ENCODE peak calls at places on chromosome 18, in four cellular contexts. O is breast epithelium; I is thoracic aorta; M is naive thymus-derived CD4-positive, alpha-beta T cell. B is an unnamed sample.

GRCh38 chr18:53567935-53568574 is 656.4 kb downstream of the MBD2 start:
- DNase-seq in O (no peak), I (no peak), M (peak), B (peak)

GRCh38 chr18:48197819-48198218 is 211.4 kb downstream of the ZBTB7C start:
- DNase-seq in O (no peak), I (no peak), M (no peak), B (no peak)

GRCh38 chr18:28115149-28115550 is 61.8 kb downstream of the CDH2 start:
- DNase-seq in O (no peak), I (no peak), M (no peak), B (no peak)

GRCh38 chr18:56516769-56517168 is 121.6 kb downstream of the TXNL1 start:
- DNase-seq in O (no peak), I (no peak), M (no peak), B (no peak)

GRCh38 chr18:8601277-8602032 is 7.8 kb upstream of the RAB12 start:
- DNase-seq in O (no peak), I (no peak), M (no peak), B (no peak)

GRCh38 chr18:60018801-60019462 is 119.1 kb downstream of the PMAIP1 start:
- DNase-seq in O (no peak), I (no peak), M (no peak), B (no peak)

GRCh38 chr18:28161608-28162599 is 15.0 kb downstream of the CDH2 start:
- DNase-seq in O (no peak), I (no peak), M (no peak), B (peak)

GRCh38 chr18:75139226-75139911 is 69.6 kb downstream of the PTGR3 start:
- DNase-seq in O (peak), I (no peak), M (no peak), B (peak)

GRCh38 chr18:63994783-63995399 is 25.0 kb downstream of the SERPINB8 start:
- DNase-seq in O (peak), I (no peak), M (peak), B (peak)

GRCh38 chr18:22282311-22283235 is 113.2 kb downstream of the GATA6 start:
- DNase-seq in O (no peak), I (no peak), M (peak), B (no peak)

GRCh38 chr18:74724186-74724585 is 126.5 kb downstream of the ZNF407 start:
- DNase-seq in O (no peak), I (no peak), M (no peak), B (no peak)

GRCh38 chr18:9249254-9249653 is 85.3 kb upstream of the TWSG1 start:
- DNase-seq in O (no peak), I (no peak), M (no peak), B (no peak)

GRCh38 chr18:45386256-45386655 is 229.0 kb upstream of the SLC14A2 start:
- DNase-seq in O (no peak), I (no peak), M (no peak), B (peak)

GRCh38 chr18:8423051-8423558 is 186.1 kb upstream of the RAB12 start:
- DNase-seq in O (no peak), I (no peak), M (no peak), B (no peak)

GRCh38 chr18:72674710-72675109 is 130.6 kb upstream of the CBLN2 start:
- DNase-seq in O (no peak), I (no peak), M (no peak), B (peak)

GRCh38 chr18:48297139-48297538 is 112.0 kb downstream of the ZBTB7C start:
- DNase-seq in O (peak), I (no peak), M (no peak), B (no peak)

GRCh38 chr18:69217271-69217670 is 183.4 kb upstream of the DOK6 start:
- DNase-seq in O (no peak), I (no peak), M (no peak), B (peak)

GRCh38 chr18:10739152-10739551 is 213.3 kb downstream of the NAPG start:
- DNase-seq in O (no peak), I (no peak), M (no peak), B (no peak)

GRCh38 chr18:56468379-56468778 is 170.0 kb downstream of the TXNL1 start:
- DNase-seq in O (no peak), I (no peak), M (no peak), B (no peak)

GRCh38 chr18:33696332-33697162 is 118.5 kb downstream of the ASXL3 start:
- DNase-seq in O (no peak), I (no peak), M (no peak), B (no peak)

GRCh38 chr18:68992719-68993482 is 195.0 kb downstream of the CCDC102B start:
- DNase-seq in O (no peak), I (no peak), M (no peak), B (no peak)

GRCh38 chr18:7300971-7301553 is 70.2 kb downstream of the LRRC30 start:
- DNase-seq in O (no peak), I (no peak), M (no peak), B (no peak)

GRCh38 chr18:79932907-79933306 is 18.5 kb downstream of the SLC66A2 start:
- DNase-seq in O (no peak), I (no peak), M (no peak), B (no peak)

GRCh38 chr18:24234330-24234729 is 95.5 kb downstream of the CABYR start:
- DNase-seq in O (no peak), I (no peak), M (no peak), B (no peak)

GRCh38 chr18:34352385-34353163 is 127.9 kb upstream of the NOL4 start:
- DNase-seq in O (no peak), I (no peak), M (no peak), B (no peak)

GRCh38 chr18:35060092-35060491 is 18.9 kb downstream of the MAPRE2 start:
- DNase-seq in O (no peak), I (no peak), M (no peak), B (peak)

GRCh38 chr18:54149078-54149697 is 75.3 kb downstream of the MBD2 start:
- DNase-seq in O (no peak), I (peak), M (no peak), B (no peak)

GRCh38 chr18:57059366-57059765 is 87.5 kb upstream of the BOD1L2 start:
- DNase-seq in O (no peak), I (no peak), M (no peak), B (no peak)

GRCh38 chr18:12599966-12600365 is 57.9 kb downstream of the SPIRE1 start:
- DNase-seq in O (no peak), I (no peak), M (no peak), B (no peak)

GRCh38 chr18:40782731-40783130 is 1172.3 kb upstream of the PIK3C3 start:
- DNase-seq in O (no peak), I (no peak), M (no peak), B (no peak)

GRCh38 chr18:70374154-70374553 is 85.3 kb downstream of the SOCS6 start:
- DNase-seq in O (no peak), I (no peak), M (no peak), B (no peak)

GRCh38 chr18:63266888-63267790 is 52.4 kb downstream of the BCL2 start:
- DNase-seq in O (no peak), I (no peak), M (no peak), B (no peak)

GRCh38 chr18:6741290-6741689 is 11.8 kb downstream of the ARHGAP28 start:
- DNase-seq in O (no peak), I (no peak), M (no peak), B (no peak)

GRCh38 chr18:38006541-38006940 is 440.9 kb upstream of the CELF4 start:
- DNase-seq in O (no peak), I (no peak), M (no peak), B (no peak)

GRCh38 chr18:12768622-12769021 is 65.8 kb downstream of the PSMG2 start:
- DNase-seq in O (no peak), I (no peak), M (no peak), B (no peak)

GRCh38 chr18:11807233-11807632 is 44.0 kb upstream of the CHMP1B start:
- DNase-seq in O (no peak), I (no peak), M (no peak), B (no peak)

GRCh38 chr18:46772396-46772795 is 15.5 kb upstream of the ST8SIA5 start:
- DNase-seq in O (no peak), I (no peak), M (no peak), B (no peak)

GRCh38 chr18:13530879-13531387 is 195.4 kb downstream of the FAM210A start:
- DNase-seq in O (peak), I (peak), M (peak), B (peak)

GRCh38 chr18:555705-556402 is 24.3 kb upstream of the CETN1 start:
- DNase-seq in O (no peak), I (no peak), M (no peak), B (peak)

GRCh38 chr18:3388980-3389379 is 61.0 kb upstream of the TGIF1 start:
- DNase-seq in O (no peak), I (no peak), M (no peak), B (no peak)

GRCh38 chr18:26181343-26181826 is 44.9 kb upstream of the TAF4B start:
- DNase-seq in O (no peak), I (no peak), M (no peak), B (no peak)
- H3K27ac ChIP-seq in O (no peak), I (no peak), M (no peak), B (no peak)

DNA sequence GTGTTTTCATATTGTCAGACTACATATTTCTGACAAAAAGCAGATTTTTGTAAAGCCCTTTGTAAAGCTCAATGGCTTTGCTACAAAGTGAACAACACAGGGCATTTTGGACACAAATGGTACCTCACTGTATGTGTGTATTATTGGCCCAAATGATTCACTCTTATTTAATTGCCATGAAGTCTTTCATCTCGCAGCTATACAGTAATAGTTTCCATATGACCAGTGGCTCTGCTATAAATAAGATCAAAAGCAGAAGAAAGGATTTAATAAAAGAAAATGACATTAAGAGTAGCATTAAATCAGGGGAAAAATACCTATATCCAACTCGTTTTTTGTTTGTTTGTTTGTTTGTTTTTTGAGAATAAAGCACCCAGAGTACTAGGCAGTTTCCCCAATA is 284.0 kb upstream of the CCDC68 start:
- DNase-seq in O (no peak), I (no peak), M (no peak), B (no peak)
- H3K27ac ChIP-seq in O (peak), I (peak), M (no peak), B (no peak)

DNA sequence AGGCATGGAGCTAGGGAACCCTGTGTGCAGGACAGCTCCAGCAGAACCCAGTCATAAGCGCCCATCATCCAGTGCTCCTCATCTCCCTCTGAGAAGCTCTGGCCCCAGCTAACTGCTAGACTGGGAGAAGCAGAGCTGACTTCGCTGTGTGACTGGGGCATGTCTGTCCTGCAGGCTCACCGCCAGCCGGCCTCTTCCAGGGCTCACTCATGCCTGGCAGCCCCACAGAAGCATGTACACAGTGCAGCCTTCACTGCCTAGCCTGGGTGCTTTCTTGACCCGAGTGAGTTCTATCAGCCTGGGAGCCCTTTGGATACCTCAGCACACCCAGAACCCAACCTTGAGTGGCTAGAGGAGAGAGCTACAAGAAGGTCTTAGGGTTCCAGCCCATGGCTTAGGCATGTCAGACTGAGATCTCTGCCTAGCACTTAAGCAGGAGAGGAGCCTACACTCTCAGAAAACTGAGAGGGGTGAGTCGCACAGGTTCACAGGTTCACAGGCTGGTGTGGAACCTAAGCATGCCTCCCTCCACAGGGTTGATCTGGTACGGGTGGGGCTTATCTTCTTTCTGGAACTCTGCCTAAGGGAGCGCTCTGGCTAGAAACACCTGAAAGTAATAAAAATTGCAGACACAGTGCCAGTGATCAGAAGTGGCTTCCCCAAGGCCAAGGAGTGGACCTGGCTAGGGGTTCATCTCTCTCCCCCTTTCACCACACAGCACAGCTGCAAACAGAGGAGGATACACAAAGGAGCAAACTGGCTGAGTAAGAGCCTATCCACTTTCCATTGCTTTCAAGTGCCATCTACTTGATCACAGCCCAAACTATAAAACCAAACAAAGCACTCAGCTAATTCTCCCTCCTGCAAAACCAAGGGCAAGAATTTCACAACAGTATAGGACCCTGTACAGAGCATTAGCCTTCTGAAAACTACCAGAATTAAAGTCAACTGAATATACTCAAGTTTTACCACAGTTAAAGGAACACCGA is 482.1 kb upstream of the SETBP1 start:
- DNase-seq in O (no peak), I (no peak), M (no peak), B (no peak)
- H3K27ac ChIP-seq in O (no peak), I (no peak), M (no peak), B (no peak)

GRCh38 chr18:58314284-58314683 is 270.3 kb downstream of the NEDD4L start:
- DNase-seq in O (peak), I (peak), M (no peak), B (no peak)

GRCh38 chr18:58315739-58316215 is 271.8 kb downstream of the NEDD4L start:
- DNase-seq in O (peak), I (no peak), M (no peak), B (no peak)

GRCh38 chr18:58315041-58315440 is 271.0 kb downstream of the NEDD4L start:
- DNase-seq in O (no peak), I (no peak), M (no peak), B (no peak)

GRCh38 chr18:58311390-58311789 is 267.4 kb downstream of the NEDD4L start:
- DNase-seq in O (no peak), I (no peak), M (no peak), B (no peak)

GRCh38 chr18:58313491-58314032 is 269.5 kb downstream of the NEDD4L start:
- DNase-seq in O (no peak), I (no peak), M (no peak), B (no peak)
- H3K27ac ChIP-seq in O (peak), I (no peak), M (no peak), B (no peak)

GRCh38 chr18:62037012-62037742 is 144.4 kb upstream of the RNF152 start:
- DNase-seq in O (no peak), I (no peak), M (no peak), B (no peak)
- H3K27ac ChIP-seq in O (no peak), I (peak), M (no peak), B (no peak)

B was measured in WERI-Rb-1.